ENCODE peak calls at places on chromosomes 16 and 17, in ten cellular contexts. D, B, G, Z, M, K, I, W, U and S are unnamed samples.

GRCh38 chr17:15511142-15511541 is 43.7 kb upstream of the CDRT4 start:
- DNase-seq in D (no peak), I (no peak), G (no peak), K (no peak), U (no peak), M (no peak), B (no peak), W (no peak), Z (no peak), S (no peak)

GRCh38 chr17:17177186-17177585 is 28.9 kb downstream of the PLD6 start:
- DNase-seq in M (no peak), D (no peak), G (no peak), I (no peak), U (no peak), B (no peak), W (no peak), K (no peak), Z (no peak), S (no peak)

GRCh38 chr17:59785091-59785799 is 77.8 kb downstream of the VMP1 start:
- DNase-seq in I (no peak), G (no peak), M (peak; percentile 42), B (no peak), K (no peak), Z (no peak), W (no peak), U (no peak), D (no peak), S (no peak)

GRCh38 chr16:78705694-78706093 is 606.2 kb downstream of the WWOX start:
- DNase-seq in G (no peak), M (peak; percentile 55), W (peak; percentile 18), I (peak; percentile 15), K (no peak), B (no peak), Z (no peak), D (no peak), U (no peak), S (no peak)

GRCh38 chr16:77723108-77723514 is 797 bp downstream of the NUDT7 start:
- DNase-seq in M (peak; percentile 77), U (no peak), I (peak; percentile 66), Z (no peak), K (no peak), W (peak; percentile 66), B (no peak), G (peak; percentile 44), D (peak; percentile 33), S (no peak)

GRCh38 chr16:10862432-10862831 is 14.6 kb upstream of the CIITA start:
- DNase-seq in W (peak; percentile 90), K (peak; percentile 81), I (peak; percentile 79), U (no peak), M (peak; percentile 73), G (peak; percentile 59), B (peak; percentile 81), Z (peak; percentile 81), D (peak; percentile 83), S (no peak)

GRCh38 chr16:90019201-90019542 is at the start of gene DBNDD1:
- DNase-seq in U (no peak), M (no peak), Z (no peak), G (no peak), B (no peak), K (no peak), W (no peak), I (no peak), D (no peak), S (no peak)

GRCh38 chr17:10757067-10757466 is 27.2 kb upstream of the TMEM220 start:
- DNase-seq in W (no peak), M (no peak), B (no peak), D (peak; percentile 79), U (no peak), K (no peak), I (no peak), Z (no peak), G (peak; percentile 85), S (no peak)

GRCh38 chr16:79316004-79316458 is 284.5 kb downstream of the MAF start:
- DNase-seq in Z (no peak), U (no peak), I (no peak), K (no peak), W (no peak), M (no peak), G (no peak), B (no peak), D (no peak), S (no peak)

GRCh38 chr17:6591599-6592158 is 35.3 kb upstream of the PITPNM3 start:
- DNase-seq in B (no peak), Z (no peak), M (peak; percentile 77), K (no peak), W (peak; percentile 85), I (peak; percentile 84), G (no peak), D (no peak), U (no peak), S (no peak)
- H3K27ac ChIP-seq in B (peak overlapping the region; percentile 67), Z (peak overlapping the region; percentile 62), M (peak overlapping the region; percentile 32), K (no peak overlapping the region), W (peak overlapping the region; percentile 42), I (no peak overlapping the region), G (no peak overlapping the region), D (no peak overlapping the region), U (no peak overlapping the region), S (no peak overlapping the region)

DNA sequence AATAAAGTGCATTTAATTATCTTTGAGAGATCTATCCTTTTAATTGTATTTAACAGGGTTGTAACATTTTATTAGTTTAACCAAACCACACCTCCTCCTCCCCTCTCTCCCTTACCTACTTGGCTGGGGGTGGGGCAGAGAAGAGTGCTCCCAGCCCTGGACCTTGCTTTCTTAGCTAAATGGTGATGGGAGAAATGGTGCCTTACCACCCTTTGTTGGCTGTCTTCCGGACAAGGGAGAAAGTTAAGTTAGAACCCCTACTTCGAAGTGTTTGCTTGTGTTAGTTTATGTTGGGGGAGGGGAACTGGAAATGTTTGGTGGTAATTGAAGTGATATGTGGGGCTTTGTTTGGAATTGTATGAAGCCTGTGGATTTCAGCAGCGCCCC is 3.9 kb downstream of the FZD2 start:
- DNase-seq in W (no peak), G (no peak), U (no peak), K (no peak), I (no peak), M (no peak), B (no peak), Z (no peak), D (no peak), S (no peak)
- H3K4me3 ChIP-seq in W (peak overlapping the region; percentile 76), G (no peak overlapping the region), U (peak overlapping the region; percentile 81), K (no peak overlapping the region), I (peak overlapping the region; percentile 49), M (peak overlapping the region; percentile 88), B (no peak overlapping the region), Z (no peak overlapping the region), D (no peak overlapping the region), S (no peak overlapping the region)

GRCh38 chr17:75832652-75833400 is 11.4 kb downstream of the UNC13D start:
- DNase-seq in Z (no peak), B (no peak), I (no peak), M (no peak), K (no peak), U (no peak), W (no peak), G (no peak), D (no peak), S (no peak)

GRCh38 chr17:75829747-75830146 is 14.5 kb downstream of the UNC13D start:
- DNase-seq in B (no peak), D (no peak), K (no peak), W (no peak), U (no peak), M (no peak), G (no peak), Z (no peak), I (no peak), S (no peak)

GRCh38 chr17:75832164-75832651 is 12.0 kb downstream of the UNC13D start:
- DNase-seq in B (peak; percentile 69), M (peak; percentile 61), K (no peak), D (peak; percentile 10), W (peak; percentile 89), Z (peak; percentile 67), I (peak; percentile 82), U (no peak), G (no peak), S (no peak)

GRCh38 chr17:75830168-75831031 is 13.8 kb downstream of the UNC13D start:
- DNase-seq in K (no peak), B (no peak), M (no peak), G (no peak), U (peak; percentile 44), W (no peak), D (peak; percentile 46), I (no peak), Z (no peak), S (no peak)

DNA sequence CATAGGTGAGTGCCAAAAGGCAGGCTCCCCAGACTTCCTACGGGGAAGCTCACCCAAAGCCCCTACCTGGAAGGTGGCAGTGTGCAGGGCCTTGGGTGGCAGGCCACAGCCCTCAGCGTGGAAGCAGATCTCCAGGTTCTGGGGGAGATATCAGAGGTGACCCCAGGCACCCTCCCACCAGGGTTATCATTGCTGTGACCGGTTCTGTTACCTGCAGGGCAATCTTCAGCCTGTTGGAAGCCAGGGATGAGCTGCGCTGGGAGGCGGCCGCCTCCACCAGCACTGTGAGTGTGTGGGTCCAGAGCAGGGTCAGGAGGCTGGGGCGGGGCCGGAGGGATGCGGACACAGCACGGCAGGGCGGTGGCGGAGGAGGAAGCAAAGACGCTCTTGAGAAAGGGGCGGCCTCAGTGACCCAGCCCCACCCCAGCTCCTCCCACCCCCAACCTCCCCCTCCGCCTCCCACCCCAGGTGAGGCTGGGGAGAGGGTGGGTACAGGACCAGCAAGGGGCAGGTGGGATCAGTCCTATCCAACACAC is 13.1 kb downstream of the UNC13D start:
- DNase-seq in K (no peak), M (no peak), G (no peak), I (no peak), D (no peak), W (no peak), U (no peak), Z (no peak), B (no peak), S (peak; percentile 77)
- H3K4me1 ChIP-seq in K (peaks cover 13% of the 10 kb centered on the region), M (no peaks in the 10 kb centered on the region), G (peaks cover 13% of the 10 kb centered on the region), I (peaks cover 25% of the 10 kb centered on the region), D (peaks cover 18% of the 10 kb centered on the region), W (peaks cover 18% of the 10 kb centered on the region), U (peaks cover 13% of the 10 kb centered on the region), Z (peaks cover 16% of the 10 kb centered on the region), B (peaks cover 20% of the 10 kb centered on the region), S (peaks cover 36% of the 10 kb centered on the region)

GRCh38 chr17:50950002-50950877 is 84.1 kb upstream of the TOB1 start:
- DNase-seq in M (peak; percentile 89), B (peak; percentile 83), U (no peak), W (peak; percentile 85), Z (peak; percentile 87), I (peak; percentile 78), D (peak; percentile 83), G (peak; percentile 81), K (peak; percentile 93), S (peak; percentile 85)

GRCh38 chr17:50949128-50950001 is 83.2 kb upstream of the TOB1 start:
- DNase-seq in G (no peak), K (peak; percentile 62), M (no peak), W (no peak), I (no peak), D (peak; percentile 13), U (no peak), B (no peak), Z (no peak), S (no peak)

GRCh38 chr17:50946891-50947843 is 81.0 kb upstream of the TOB1 start:
- DNase-seq in I (no peak), K (peak; percentile 58), B (no peak), W (no peak), U (no peak), D (peak; percentile 13), G (peak; percentile 63), Z (no peak), M (no peak), S (peak; percentile 66)

GRCh38 chr17:50947844-50948514 is 81.8 kb upstream of the TOB1 start:
- DNase-seq in Z (peak; percentile 93), U (no peak), M (no peak), D (peak; percentile 96), G (peak; percentile 89), I (no peak), B (peak; percentile 87), K (peak; percentile 74), W (no peak), S (no peak)

GRCh38 chr17:50948711-50949110 is 82.6 kb upstream of the TOB1 start:
- DNase-seq in M (no peak), I (no peak), U (no peak), Z (no peak), D (peak; percentile 10), G (no peak), W (no peak), B (no peak), K (peak; percentile 39), S (no peak)
- H3K27ac ChIP-seq in M (peak overlapping the region; percentile 92), I (peak overlapping the region; percentile 52), U (no peak overlapping the region), Z (peak overlapping the region; percentile 24), D (peak overlapping the region; percentile 92), G (peak overlapping the region; percentile 91), W (no peak overlapping the region), B (peak overlapping the region; percentile 5), K (peak overlapping the region; percentile 82), S (peak overlapping the region; percentile 78)